ENCODE peak calls at places on chromosome 4, in four cellular contexts. One of them, this sample, is unnamed.

GRCh38 chr4:54277691-54278090 is 48.6 kb downstream of the PDGFRA start:
- DNase-seq in kidney epithelial cell: peak; percentile 29
- DNase-seq in endothelial cell: no peak
- DNase-seq in WTC11: no peak
- DNase-seq in this sample: no peak

GRCh38 chr4:73998040-73999011 is at the start of gene CXCL5:
- DNase-seq in kidney epithelial cell: no peak
- DNase-seq in endothelial cell: peak; percentile 48
- DNase-seq in WTC11: peak; percentile 75
- DNase-seq in this sample: peak; percentile 26

GRCh38 chr4:111639876-111640275 is 505.4 kb upstream of the FAM241A start:
- DNase-seq in WTC11: no peak
- DNase-seq in endothelial cell: no peak
- DNase-seq in kidney epithelial cell: no peak
- DNase-seq in this sample: no peak

GRCh38 chr4:122632396-122633143 is 11.7 kb upstream of the IL21 start:
- DNase-seq in kidney epithelial cell: no peak
- DNase-seq in endothelial cell: no peak
- DNase-seq in WTC11: no peak
- DNase-seq in this sample: no peak

GRCh38 chr4:188439641-188440311 is 300.5 kb downstream of the TRIML1 start:
- DNase-seq in endothelial cell: no peak
- DNase-seq in WTC11: no peak
- DNase-seq in kidney epithelial cell: no peak
- DNase-seq in this sample: no peak

GRCh38 chr4:84639143-84639542 is 56.2 kb downstream of the CDS1 start:
- DNase-seq in endothelial cell: no peak
- DNase-seq in kidney epithelial cell: no peak
- DNase-seq in WTC11: no peak
- DNase-seq in this sample: no peak

GRCh38 chr4:21885241-21885640 is 63.3 kb downstream of the KCNIP4 start:
- DNase-seq in kidney epithelial cell: no peak
- DNase-seq in WTC11: no peak
- DNase-seq in endothelial cell: no peak
- DNase-seq in this sample: no peak

GRCh38 chr4:147760176-147760575 is 28.3 kb downstream of the ARHGAP10 start:
- DNase-seq in kidney epithelial cell: no peak
- DNase-seq in WTC11: no peak
- DNase-seq in endothelial cell: no peak
- DNase-seq in this sample: no peak

GRCh38 chr4:185847352-185848078 is 35.5 kb upstream of the SORBS2 start:
- DNase-seq in endothelial cell: no peak
- DNase-seq in kidney epithelial cell: peak; percentile 28
- DNase-seq in WTC11: no peak
- DNase-seq in this sample: no peak

GRCh38 chr4:54784188-54784671 is 126.5 kb downstream of the KIT start:
- DNase-seq in endothelial cell: no peak
- DNase-seq in WTC11: no peak
- DNase-seq in kidney epithelial cell: no peak
- DNase-seq in this sample: no peak

GRCh38 chr4:2931765-2932560 is 31.2 kb downstream of the NOP14 start:
- DNase-seq in WTC11: peak; percentile 64
- DNase-seq in kidney epithelial cell: no peak
- DNase-seq in endothelial cell: peak; percentile 45
- DNase-seq in this sample: no peak
- TF ChIP-seq CTCF in WTC11: no peak
- TF ChIP-seq CTCF in kidney epithelial cell: no peak
- TF ChIP-seq CTCF in endothelial cell: no peak
- TF ChIP-seq CTCF in this sample: no peak

GRCh38 chr4:47002593-47002992 is 9.2 kb upstream of the GABRA4 start:
- DNase-seq in endothelial cell: no peak
- DNase-seq in kidney epithelial cell: no peak
- DNase-seq in WTC11: no peak
- DNase-seq in this sample: no peak
- TF ChIP-seq CTCF in endothelial cell: no peak
- TF ChIP-seq CTCF in kidney epithelial cell: peak; percentile 40
- TF ChIP-seq CTCF in WTC11: no peak
- TF ChIP-seq CTCF in this sample: peak; percentile 49

GRCh38 chr4:87108142-87108546 is 112.3 kb downstream of the KLHL8 start:
- DNase-seq in endothelial cell: no peak
- DNase-seq in WTC11: no peak
- DNase-seq in kidney epithelial cell: peak; percentile 69
- DNase-seq in this sample: no peak
- TF ChIP-seq CTCF in endothelial cell: no peak
- TF ChIP-seq CTCF in WTC11: no peak
- TF ChIP-seq CTCF in kidney epithelial cell: no peak
- TF ChIP-seq CTCF in this sample: no peak

GRCh38 chr4:103204114-103204513 is 6.0 kb upstream of the CENPE start:
- DNase-seq in WTC11: no peak
- DNase-seq in kidney epithelial cell: no peak
- DNase-seq in endothelial cell: no peak
- DNase-seq in this sample: no peak
- TF ChIP-seq CTCF in WTC11: no peak
- TF ChIP-seq CTCF in kidney epithelial cell: peak; percentile 42
- TF ChIP-seq CTCF in endothelial cell: no peak
- TF ChIP-seq CTCF in this sample: peak; percentile 64

DNA sequence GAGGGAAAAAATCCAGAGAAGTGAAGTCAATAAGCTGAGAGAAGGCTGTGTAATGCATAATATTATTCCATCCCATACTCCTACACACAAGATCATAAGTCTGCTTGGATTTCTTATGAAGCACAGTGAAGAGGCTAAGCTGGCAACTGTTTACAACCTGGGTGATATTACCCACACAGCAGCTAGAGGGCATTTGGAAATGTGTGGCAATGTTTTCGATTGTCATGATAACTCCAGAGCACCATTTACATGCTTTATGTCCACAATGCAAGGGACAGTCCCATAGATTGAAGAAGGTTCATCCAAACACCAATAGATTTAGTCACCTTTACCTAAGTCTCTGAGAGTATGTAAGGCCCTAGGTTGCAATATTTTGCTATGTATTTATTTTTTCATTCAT is 412.2 kb downstream of the PPP3CA start:
- DNase-seq in endothelial cell: no peak
- DNase-seq in WTC11: no peak
- DNase-seq in kidney epithelial cell: no peak
- DNase-seq in this sample: no peak
- TF ChIP-seq CTCF in endothelial cell: peak; percentile 28
- TF ChIP-seq CTCF in WTC11: no peak
- TF ChIP-seq CTCF in kidney epithelial cell: peak; percentile 40
- TF ChIP-seq CTCF in this sample: peak; percentile 21

GRCh38 chr4:186949847-186950246 is 226.2 kb upstream of the FAT1 start:
- DNase-seq in endothelial cell: no peak
- DNase-seq in kidney epithelial cell: no peak
- DNase-seq in WTC11: no peak
- DNase-seq in this sample: no peak

GRCh38 chr4:186952709-186953108 is 229.1 kb upstream of the FAT1 start:
- DNase-seq in kidney epithelial cell: no peak
- DNase-seq in endothelial cell: no peak
- DNase-seq in WTC11: no peak
- DNase-seq in this sample: no peak

GRCh38 chr4:186946682-186947294 is 223.1 kb upstream of the FAT1 start:
- DNase-seq in endothelial cell: peak; percentile 61
- DNase-seq in WTC11: peak; percentile 51
- DNase-seq in kidney epithelial cell: no peak
- DNase-seq in this sample: no peak

GRCh38 chr4:186946140-186946539 is 222.5 kb upstream of the FAT1 start:
- DNase-seq in endothelial cell: no peak
- DNase-seq in WTC11: peak; percentile 12
- DNase-seq in kidney epithelial cell: no peak
- DNase-seq in this sample: no peak

GRCh38 chr4:186948361-186949291 is 225.0 kb upstream of the FAT1 start:
- DNase-seq in WTC11: peak; percentile 68
- DNase-seq in kidney epithelial cell: no peak
- DNase-seq in endothelial cell: peak; percentile 66
- DNase-seq in this sample: peak; percentile 41
- TF ChIP-seq CTCF in WTC11: peak; percentile 46
- TF ChIP-seq CTCF in kidney epithelial cell: peak; percentile 63
- TF ChIP-seq CTCF in endothelial cell: no peak
- TF ChIP-seq CTCF in this sample: peak; percentile 55

GRCh38 chr4:44448548-44449443 is at the start of gene KCTD8:
- DNase-seq in endothelial cell: peak; percentile 94
- DNase-seq in kidney epithelial cell: peak; percentile 34
- DNase-seq in WTC11: peak; percentile 96
- DNase-seq in this sample: peak; percentile 83

GRCh38 chr4:44446801-44447562 is 1.6 kb downstream of the KCTD8 start:
- DNase-seq in kidney epithelial cell: no peak
- DNase-seq in WTC11: peak; percentile 46
- DNase-seq in endothelial cell: peak; percentile 11
- DNase-seq in this sample: no peak

GRCh38 chr4:44446191-44446590 is 2.4 kb downstream of the KCTD8 start:
- DNase-seq in kidney epithelial cell: no peak
- DNase-seq in WTC11: no peak
- DNase-seq in endothelial cell: no peak
- DNase-seq in this sample: no peak

GRCh38 chr4:44447563-44448504 is 775 bp downstream of the KCTD8 start:
- DNase-seq in WTC11: peak; percentile 59
- DNase-seq in kidney epithelial cell: no peak
- DNase-seq in endothelial cell: peak; percentile 47
- DNase-seq in this sample: peak; percentile 21
- TF ChIP-seq CTCF in WTC11: no peak
- TF ChIP-seq CTCF in kidney epithelial cell: no peak
- TF ChIP-seq CTCF in endothelial cell: no peak
- TF ChIP-seq CTCF in this sample: no peak

GRCh38 chr4:67714955-67715354 is 14.0 kb upstream of the UBA6 start:
- DNase-seq in WTC11: no peak
- DNase-seq in kidney epithelial cell: no peak
- DNase-seq in endothelial cell: no peak
- DNase-seq in this sample: no peak
- TF ChIP-seq CTCF in WTC11: peak; percentile 13
- TF ChIP-seq CTCF in kidney epithelial cell: no peak
- TF ChIP-seq CTCF in endothelial cell: no peak
- TF ChIP-seq CTCF in this sample: no peak

DNA sequence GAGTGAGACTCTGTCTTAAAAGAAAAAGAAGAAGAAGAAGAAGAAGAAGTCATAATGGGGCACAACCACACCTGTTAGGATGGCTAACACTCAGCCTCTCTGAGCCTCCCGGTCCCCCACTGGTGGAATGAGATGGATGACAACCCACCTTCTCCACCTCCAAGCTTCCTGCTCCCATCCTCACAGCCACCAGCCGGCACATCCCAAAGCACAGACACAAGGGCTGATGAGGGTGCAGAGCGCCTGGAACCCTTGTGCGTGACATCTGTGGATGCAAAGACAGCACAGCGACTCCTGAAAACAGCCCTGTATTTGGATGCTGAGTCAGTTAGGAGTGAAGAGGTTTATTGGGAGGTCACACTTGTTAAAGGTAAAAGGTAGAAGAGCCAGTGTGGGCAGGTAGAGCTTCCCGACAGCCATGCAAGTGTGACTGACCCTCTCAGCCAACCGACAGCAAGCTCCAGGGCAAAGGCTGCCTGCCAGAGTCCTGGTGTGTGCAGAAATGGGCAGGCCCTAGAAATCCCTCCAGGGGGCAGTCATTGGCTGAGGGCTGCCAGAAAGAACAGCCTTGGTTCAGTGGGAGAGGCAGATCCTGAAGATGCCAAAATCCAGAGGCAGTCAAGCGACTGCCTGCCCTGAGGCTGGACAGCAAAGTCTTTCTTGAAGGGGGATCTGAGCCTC is 26.6 kb upstream of the MAN2B2 start:
- DNase-seq in endothelial cell: peak; percentile 69
- DNase-seq in kidney epithelial cell: no peak
- DNase-seq in WTC11: peak; percentile 65
- DNase-seq in this sample: peak; percentile 29
- TF ChIP-seq CTCF in endothelial cell: peak; percentile 49
- TF ChIP-seq CTCF in kidney epithelial cell: peak; percentile 20
- TF ChIP-seq CTCF in WTC11: peak; percentile 26
- TF ChIP-seq CTCF in this sample: peak; percentile 48

This sample was measured in neural crest cell.